ENCODE peak calls at places on chromosomes 5 and 9, in five cellular contexts. S is adrenal gland; F is iPS-NIHi11; D is CD4-positive, CD25-positive, alpha-beta regulatory T cell; L is fibroblast of lung. T is an unnamed sample.

GRCh38 chr5:122366501-122366900 is 54.5 kb downstream of the SNCAIP start:
- DNase-seq in D (no peak), L (peak), F (no peak), S (no peak), T (no peak)

GRCh38 chr5:149796025-149796424 is 65.9 kb downstream of the PPARGC1B start:
- DNase-seq in F (peak), L (no peak), S (no peak), D (no peak), T (peak)

GRCh38 chr5:143403607-143404415 is at the start of gene NR3C1:
- DNase-seq in F (peak), S (peak), D (peak), L (peak), T (peak)

GRCh38 chr5:80967500-80968181 is 7.5 kb downstream of the RASGRF2 start:
- DNase-seq in F (no peak), D (no peak), L (peak), S (no peak), T (no peak)

GRCh38 chr9:128714586-128715435 is 9.1 kb downstream of the ZDHHC12 start:
- DNase-seq in F (no peak), L (no peak), S (no peak), D (no peak), T (no peak)

GRCh38 chr5:179319741-179320281 is 25.4 kb downstream of the ADAMTS2 start:
- DNase-seq in S (no peak), L (peak), D (no peak), F (no peak), T (no peak)

GRCh38 chr5:135335031-135335828 is 63.8 kb downstream of the MACROH2A1 start:
- DNase-seq in D (no peak), F (no peak), S (no peak), L (peak), T (no peak)

GRCh38 chr9:97627624-97628023 is 5.5 kb downstream of the TSTD2 start:
- DNase-seq in F (no peak), S (no peak), D (no peak), L (no peak), T (no peak)

GRCh38 chr9:125750656-125751035 is 3.5 kb downstream of the PBX3 start:
- DNase-seq in F (no peak), S (no peak), D (no peak), L (peak), T (no peak)